ENCODE peak calls at places on chromosomes 1 and 21, in six cellular contexts. One of them, this sample, is unnamed.

GRCh38 chr1:46197551-46198025 is 646 bp downstream of the POMGNT1 start:
- DNase-seq in KBM-7: no peak
- DNase-seq in WERI-Rb-1: no peak
- DNase-seq in activated T-cell treated with anti-CD3 and anti-CD28 coated beads for 1 hour: no peak
- DNase-seq in activated CD8-positive, alpha-beta memory T cell treated with anti-CD3 and anti-CD28 coated beads, Interleukin-2, amount 50 U/mL, for 48 hours: no peak
- DNase-seq in NCI-H146: no peak
- DNase-seq in this sample: no peak

GRCh38 chr21:16279658-16280581 is 550.1 kb downstream of the USP25 start:
- DNase-seq in KBM-7: no peak
- DNase-seq in WERI-Rb-1: no peak
- DNase-seq in activated T-cell treated with anti-CD3 and anti-CD28 coated beads for 1 hour: no peak
- DNase-seq in activated CD8-positive, alpha-beta memory T cell treated with anti-CD3 and anti-CD28 coated beads, Interleukin-2, amount 50 U/mL, for 48 hours: no peak
- DNase-seq in NCI-H146: no peak
- DNase-seq in this sample: peak

GRCh38 chr1:234262007-234262753 is 111.1 kb upstream of the COA6 start:
- DNase-seq in KBM-7: no peak
- DNase-seq in WERI-Rb-1: no peak
- DNase-seq in activated T-cell treated with anti-CD3 and anti-CD28 coated beads for 1 hour: no peak
- DNase-seq in activated CD8-positive, alpha-beta memory T cell treated with anti-CD3 and anti-CD28 coated beads, Interleukin-2, amount 50 U/mL, for 48 hours: peak
- DNase-seq in NCI-H146: no peak
- DNase-seq in this sample: no peak

GRCh38 chr1:229209816-229210215 is 61.1 kb upstream of the RAB4A start:
- DNase-seq in KBM-7: no peak
- DNase-seq in WERI-Rb-1: no peak
- DNase-seq in activated T-cell treated with anti-CD3 and anti-CD28 coated beads for 1 hour: no peak
- DNase-seq in activated CD8-positive, alpha-beta memory T cell treated with anti-CD3 and anti-CD28 coated beads, Interleukin-2, amount 50 U/mL, for 48 hours: no peak
- DNase-seq in NCI-H146: no peak
- DNase-seq in this sample: no peak

GRCh38 chr1:31771891-31772668 is 7.9 kb upstream of the ADGRB2 start:
- DNase-seq in KBM-7: no peak
- DNase-seq in WERI-Rb-1: no peak
- DNase-seq in activated T-cell treated with anti-CD3 and anti-CD28 coated beads for 1 hour: peak
- DNase-seq in activated CD8-positive, alpha-beta memory T cell treated with anti-CD3 and anti-CD28 coated beads, Interleukin-2, amount 50 U/mL, for 48 hours: peak
- DNase-seq in NCI-H146: no peak
- DNase-seq in this sample: peak

GRCh38 chr21:14862794-14863720 is 201.7 kb downstream of the NRIP1 start:
- DNase-seq in KBM-7: peak
- DNase-seq in WERI-Rb-1: no peak
- DNase-seq in activated T-cell treated with anti-CD3 and anti-CD28 coated beads for 1 hour: no peak
- DNase-seq in activated CD8-positive, alpha-beta memory T cell treated with anti-CD3 and anti-CD28 coated beads, Interleukin-2, amount 50 U/mL, for 48 hours: no peak
- DNase-seq in NCI-H146: no peak
- DNase-seq in this sample: no peak

GRCh38 chr21:36265431-36265830 is 54.6 kb upstream of the MORC3 start:
- DNase-seq in KBM-7: no peak
- DNase-seq in WERI-Rb-1: no peak
- DNase-seq in activated T-cell treated with anti-CD3 and anti-CD28 coated beads for 1 hour: no peak
- DNase-seq in activated CD8-positive, alpha-beta memory T cell treated with anti-CD3 and anti-CD28 coated beads, Interleukin-2, amount 50 U/mL, for 48 hours: no peak
- DNase-seq in NCI-H146: no peak
- DNase-seq in this sample: no peak

GRCh38 chr1:2875677-2876531 is 74.4 kb upstream of the TTC34 start:
- DNase-seq in KBM-7: no peak
- DNase-seq in WERI-Rb-1: peak
- DNase-seq in activated T-cell treated with anti-CD3 and anti-CD28 coated beads for 1 hour: no peak
- DNase-seq in activated CD8-positive, alpha-beta memory T cell treated with anti-CD3 and anti-CD28 coated beads, Interleukin-2, amount 50 U/mL, for 48 hours: no peak
- DNase-seq in NCI-H146: no peak
- DNase-seq in this sample: peak

GRCh38 chr21:35288238-35288637 is 239.1 kb upstream of the RUNX1 start:
- DNase-seq in KBM-7: no peak
- DNase-seq in WERI-Rb-1: no peak
- DNase-seq in activated T-cell treated with anti-CD3 and anti-CD28 coated beads for 1 hour: no peak
- DNase-seq in activated CD8-positive, alpha-beta memory T cell treated with anti-CD3 and anti-CD28 coated beads, Interleukin-2, amount 50 U/mL, for 48 hours: no peak
- DNase-seq in NCI-H146: no peak
- DNase-seq in this sample: no peak

GRCh38 chr1:224548676-224549075 is 67.4 kb upstream of the CNIH3 start:
- DNase-seq in KBM-7: no peak
- DNase-seq in WERI-Rb-1: no peak
- DNase-seq in activated T-cell treated with anti-CD3 and anti-CD28 coated beads for 1 hour: no peak
- DNase-seq in activated CD8-positive, alpha-beta memory T cell treated with anti-CD3 and anti-CD28 coated beads, Interleukin-2, amount 50 U/mL, for 48 hours: no peak
- DNase-seq in NCI-H146: no peak
- DNase-seq in this sample: no peak

GRCh38 chr1:193104906-193105820 is at the start of gene GLRX2:
- DNase-seq in KBM-7: peak
- DNase-seq in WERI-Rb-1: peak
- DNase-seq in activated T-cell treated with anti-CD3 and anti-CD28 coated beads for 1 hour: peak
- DNase-seq in activated CD8-positive, alpha-beta memory T cell treated with anti-CD3 and anti-CD28 coated beads, Interleukin-2, amount 50 U/mL, for 48 hours: peak
- DNase-seq in NCI-H146: peak
- DNase-seq in this sample: peak

GRCh38 chr1:207670997-207671396 is 26.1 kb downstream of the CR1L start:
- DNase-seq in KBM-7: no peak
- DNase-seq in WERI-Rb-1: no peak
- DNase-seq in activated T-cell treated with anti-CD3 and anti-CD28 coated beads for 1 hour: no peak
- DNase-seq in activated CD8-positive, alpha-beta memory T cell treated with anti-CD3 and anti-CD28 coated beads, Interleukin-2, amount 50 U/mL, for 48 hours: no peak
- DNase-seq in NCI-H146: no peak
- DNase-seq in this sample: no peak

GRCh38 chr1:28235746-28236655 is at the start of gene ATP5IF1:
- DNase-seq in KBM-7: peak
- DNase-seq in WERI-Rb-1: peak
- DNase-seq in activated T-cell treated with anti-CD3 and anti-CD28 coated beads for 1 hour: peak
- DNase-seq in activated CD8-positive, alpha-beta memory T cell treated with anti-CD3 and anti-CD28 coated beads, Interleukin-2, amount 50 U/mL, for 48 hours: peak
- DNase-seq in NCI-H146: peak
- DNase-seq in this sample: peak

GRCh38 chr1:8711161-8711560 is 106.3 kb downstream of the RERE start:
- DNase-seq in KBM-7: no peak
- DNase-seq in WERI-Rb-1: no peak
- DNase-seq in activated T-cell treated with anti-CD3 and anti-CD28 coated beads for 1 hour: no peak
- DNase-seq in activated CD8-positive, alpha-beta memory T cell treated with anti-CD3 and anti-CD28 coated beads, Interleukin-2, amount 50 U/mL, for 48 hours: no peak
- DNase-seq in NCI-H146: no peak
- DNase-seq in this sample: no peak

GRCh38 chr1:113072141-113072756 is 749 bp upstream of the LRIG2 start:
- DNase-seq in KBM-7: no peak
- DNase-seq in WERI-Rb-1: no peak
- DNase-seq in activated T-cell treated with anti-CD3 and anti-CD28 coated beads for 1 hour: no peak
- DNase-seq in activated CD8-positive, alpha-beta memory T cell treated with anti-CD3 and anti-CD28 coated beads, Interleukin-2, amount 50 U/mL, for 48 hours: no peak
- DNase-seq in NCI-H146: peak
- DNase-seq in this sample: no peak

GRCh38 chr1:90371106-90371813 is 345.8 kb downstream of the BARHL2 start:
- DNase-seq in KBM-7: no peak
- DNase-seq in WERI-Rb-1: no peak
- DNase-seq in activated T-cell treated with anti-CD3 and anti-CD28 coated beads for 1 hour: no peak
- DNase-seq in activated CD8-positive, alpha-beta memory T cell treated with anti-CD3 and anti-CD28 coated beads, Interleukin-2, amount 50 U/mL, for 48 hours: no peak
- DNase-seq in NCI-H146: no peak
- DNase-seq in this sample: no peak

GRCh38 chr1:221454096-221454495 is 287.8 kb downstream of the DUSP10 start:
- DNase-seq in KBM-7: no peak
- DNase-seq in WERI-Rb-1: no peak
- DNase-seq in activated T-cell treated with anti-CD3 and anti-CD28 coated beads for 1 hour: no peak
- DNase-seq in activated CD8-positive, alpha-beta memory T cell treated with anti-CD3 and anti-CD28 coated beads, Interleukin-2, amount 50 U/mL, for 48 hours: no peak
- DNase-seq in NCI-H146: no peak
- DNase-seq in this sample: no peak

GRCh38 chr21:38902608-38903445 is 97.1 kb downstream of the ETS2 start:
- DNase-seq in KBM-7: no peak
- DNase-seq in WERI-Rb-1: no peak
- DNase-seq in activated T-cell treated with anti-CD3 and anti-CD28 coated beads for 1 hour: no peak
- DNase-seq in activated CD8-positive, alpha-beta memory T cell treated with anti-CD3 and anti-CD28 coated beads, Interleukin-2, amount 50 U/mL, for 48 hours: no peak
- DNase-seq in NCI-H146: no peak
- DNase-seq in this sample: no peak

GRCh38 chr1:160205974-160206369 is 788 bp downstream of the PEA15 start:
- DNase-seq in KBM-7: no peak
- DNase-seq in WERI-Rb-1: no peak
- DNase-seq in activated T-cell treated with anti-CD3 and anti-CD28 coated beads for 1 hour: peak
- DNase-seq in activated CD8-positive, alpha-beta memory T cell treated with anti-CD3 and anti-CD28 coated beads, Interleukin-2, amount 50 U/mL, for 48 hours: peak
- DNase-seq in NCI-H146: no peak
- DNase-seq in this sample: peak

GRCh38 chr1:160177667-160178066 is 12.7 kb upstream of the CASQ1 start:
- DNase-seq in KBM-7: no peak
- DNase-seq in WERI-Rb-1: peak
- DNase-seq in activated T-cell treated with anti-CD3 and anti-CD28 coated beads for 1 hour: no peak
- DNase-seq in activated CD8-positive, alpha-beta memory T cell treated with anti-CD3 and anti-CD28 coated beads, Interleukin-2, amount 50 U/mL, for 48 hours: no peak
- DNase-seq in NCI-H146: no peak
- DNase-seq in this sample: peak

GRCh38 chr1:3673381-3674099 is 21.2 kb downstream of the TP73 start:
- DNase-seq in KBM-7: no peak
- DNase-seq in WERI-Rb-1: no peak
- DNase-seq in activated T-cell treated with anti-CD3 and anti-CD28 coated beads for 1 hour: no peak
- DNase-seq in activated CD8-positive, alpha-beta memory T cell treated with anti-CD3 and anti-CD28 coated beads, Interleukin-2, amount 50 U/mL, for 48 hours: no peak
- DNase-seq in NCI-H146: no peak
- DNase-seq in this sample: no peak

GRCh38 chr1:12415239-12415543 is 185.4 kb downstream of the VPS13D start:
- DNase-seq in KBM-7: no peak
- DNase-seq in WERI-Rb-1: no peak
- DNase-seq in activated T-cell treated with anti-CD3 and anti-CD28 coated beads for 1 hour: no peak
- DNase-seq in activated CD8-positive, alpha-beta memory T cell treated with anti-CD3 and anti-CD28 coated beads, Interleukin-2, amount 50 U/mL, for 48 hours: no peak
- DNase-seq in NCI-H146: no peak
- DNase-seq in this sample: no peak

GRCh38 chr1:228867093-228867950 is 132.0 kb downstream of the RHOU start:
- DNase-seq in KBM-7: no peak
- DNase-seq in WERI-Rb-1: no peak
- DNase-seq in activated T-cell treated with anti-CD3 and anti-CD28 coated beads for 1 hour: no peak
- DNase-seq in activated CD8-positive, alpha-beta memory T cell treated with anti-CD3 and anti-CD28 coated beads, Interleukin-2, amount 50 U/mL, for 48 hours: no peak
- DNase-seq in NCI-H146: peak
- DNase-seq in this sample: peak

GRCh38 chr1:223731076-223731770 is 18.9 kb downstream of the CAPN2 start:
- DNase-seq in KBM-7: no peak
- DNase-seq in WERI-Rb-1: no peak
- DNase-seq in activated T-cell treated with anti-CD3 and anti-CD28 coated beads for 1 hour: no peak
- DNase-seq in activated CD8-positive, alpha-beta memory T cell treated with anti-CD3 and anti-CD28 coated beads, Interleukin-2, amount 50 U/mL, for 48 hours: no peak
- DNase-seq in NCI-H146: no peak
- DNase-seq in this sample: no peak

GRCh38 chr1:213622365-213623087 is 365.2 kb upstream of the PROX1 start:
- DNase-seq in KBM-7: peak
- DNase-seq in WERI-Rb-1: no peak
- DNase-seq in activated T-cell treated with anti-CD3 and anti-CD28 coated beads for 1 hour: no peak
- DNase-seq in activated CD8-positive, alpha-beta memory T cell treated with anti-CD3 and anti-CD28 coated beads, Interleukin-2, amount 50 U/mL, for 48 hours: no peak
- DNase-seq in NCI-H146: no peak
- DNase-seq in this sample: no peak

GRCh38 chr1:163650624-163651023 is 328.9 kb downstream of the NUF2 start:
- DNase-seq in KBM-7: no peak
- DNase-seq in WERI-Rb-1: no peak
- DNase-seq in activated T-cell treated with anti-CD3 and anti-CD28 coated beads for 1 hour: no peak
- DNase-seq in activated CD8-positive, alpha-beta memory T cell treated with anti-CD3 and anti-CD28 coated beads, Interleukin-2, amount 50 U/mL, for 48 hours: no peak
- DNase-seq in NCI-H146: peak
- DNase-seq in this sample: no peak

GRCh38 chr21:37909936-37910335 is 6.3 kb downstream of the KCNJ6 start:
- DNase-seq in KBM-7: no peak
- DNase-seq in WERI-Rb-1: no peak
- DNase-seq in activated T-cell treated with anti-CD3 and anti-CD28 coated beads for 1 hour: no peak
- DNase-seq in activated CD8-positive, alpha-beta memory T cell treated with anti-CD3 and anti-CD28 coated beads, Interleukin-2, amount 50 U/mL, for 48 hours: no peak
- DNase-seq in NCI-H146: no peak
- DNase-seq in this sample: no peak

GRCh38 chr21:31538821-31539220 is 120.7 kb upstream of the SOD1 start:
- DNase-seq in KBM-7: no peak
- DNase-seq in WERI-Rb-1: no peak
- DNase-seq in activated T-cell treated with anti-CD3 and anti-CD28 coated beads for 1 hour: no peak
- DNase-seq in activated CD8-positive, alpha-beta memory T cell treated with anti-CD3 and anti-CD28 coated beads, Interleukin-2, amount 50 U/mL, for 48 hours: no peak
- DNase-seq in NCI-H146: no peak
- DNase-seq in this sample: no peak

GRCh38 chr1:6157528-6158174 is 22.5 kb downstream of the CHD5 start:
- DNase-seq in KBM-7: no peak
- DNase-seq in WERI-Rb-1: no peak
- DNase-seq in activated T-cell treated with anti-CD3 and anti-CD28 coated beads for 1 hour: no peak
- DNase-seq in activated CD8-positive, alpha-beta memory T cell treated with anti-CD3 and anti-CD28 coated beads, Interleukin-2, amount 50 U/mL, for 48 hours: peak
- DNase-seq in NCI-H146: peak
- DNase-seq in this sample: peak

GRCh38 chr1:175755516-175755915 is 12.1 kb upstream of the TNR start:
- DNase-seq in KBM-7: no peak
- DNase-seq in WERI-Rb-1: no peak
- DNase-seq in activated T-cell treated with anti-CD3 and anti-CD28 coated beads for 1 hour: no peak
- DNase-seq in activated CD8-positive, alpha-beta memory T cell treated with anti-CD3 and anti-CD28 coated beads, Interleukin-2, amount 50 U/mL, for 48 hours: no peak
- DNase-seq in NCI-H146: no peak
- DNase-seq in this sample: no peak

This sample was measured in ELF-1.